ENCODE peak calls at places on chromosomes 12 and 14, in nine cellular contexts. One of them, this sample, is unnamed.

GRCh38 chr12:78146365-78146772 is 315.7 kb downstream of the NAV3 start:
- DNase-seq in stomach: no peak
- DNase-seq in body of pancreas: no peak
- DNase-seq in activated CD8-positive, alpha-beta memory T cell treated with anti-CD3 and anti-CD28 coated beads for 24 hours: no peak
- DNase-seq in activated CD4-positive, alpha-beta T cell treated with anti-CD3 and anti-CD28 coated beads for 24 hours: no peak
- DNase-seq in effector memory CD8-positive, alpha-beta T cell: no peak
- DNase-seq in HEK293T: peak
- DNase-seq in pancreas: no peak
- DNase-seq in stimulated activated CD8-positive, alpha-beta memory T cell treated with anti-CD3 and anti-CD28 coated beads, Interleukin-7, amount 100 ng/mL, for 24 hours: no peak
- DNase-seq in this sample: no peak

GRCh38 chr12:13205809-13206559 is 9.5 kb downstream of the EMP1 start:
- DNase-seq in stomach: no peak
- DNase-seq in body of pancreas: no peak
- DNase-seq in activated CD8-positive, alpha-beta memory T cell treated with anti-CD3 and anti-CD28 coated beads for 24 hours: no peak
- DNase-seq in activated CD4-positive, alpha-beta T cell treated with anti-CD3 and anti-CD28 coated beads for 24 hours: no peak
- DNase-seq in effector memory CD8-positive, alpha-beta T cell: no peak
- DNase-seq in HEK293T: no peak
- DNase-seq in pancreas: no peak
- DNase-seq in stimulated activated CD8-positive, alpha-beta memory T cell treated with anti-CD3 and anti-CD28 coated beads, Interleukin-7, amount 100 ng/mL, for 24 hours: no peak
- DNase-seq in this sample: no peak

GRCh38 chr12:6069452-6070093 is 54.9 kb downstream of the VWF start:
- DNase-seq in stomach: no peak
- DNase-seq in body of pancreas: peak
- DNase-seq in activated CD8-positive, alpha-beta memory T cell treated with anti-CD3 and anti-CD28 coated beads for 24 hours: peak
- DNase-seq in activated CD4-positive, alpha-beta T cell treated with anti-CD3 and anti-CD28 coated beads for 24 hours: no peak
- DNase-seq in effector memory CD8-positive, alpha-beta T cell: no peak
- DNase-seq in HEK293T: no peak
- DNase-seq in pancreas: no peak
- DNase-seq in stimulated activated CD8-positive, alpha-beta memory T cell treated with anti-CD3 and anti-CD28 coated beads, Interleukin-7, amount 100 ng/mL, for 24 hours: no peak
- DNase-seq in this sample: no peak

GRCh38 chr14:102450206-102451063 is 59.1 kb downstream of the ANKRD9 start:
- DNase-seq in stomach: no peak
- DNase-seq in body of pancreas: no peak
- DNase-seq in activated CD8-positive, alpha-beta memory T cell treated with anti-CD3 and anti-CD28 coated beads for 24 hours: no peak
- DNase-seq in activated CD4-positive, alpha-beta T cell treated with anti-CD3 and anti-CD28 coated beads for 24 hours: no peak
- DNase-seq in effector memory CD8-positive, alpha-beta T cell: no peak
- DNase-seq in HEK293T: no peak
- DNase-seq in pancreas: no peak
- DNase-seq in stimulated activated CD8-positive, alpha-beta memory T cell treated with anti-CD3 and anti-CD28 coated beads, Interleukin-7, amount 100 ng/mL, for 24 hours: no peak
- DNase-seq in this sample: no peak

GRCh38 chr14:51395361-51395849 is 155.4 kb downstream of the TMX1 start:
- DNase-seq in stomach: no peak
- DNase-seq in body of pancreas: peak
- DNase-seq in activated CD8-positive, alpha-beta memory T cell treated with anti-CD3 and anti-CD28 coated beads for 24 hours: no peak
- DNase-seq in activated CD4-positive, alpha-beta T cell treated with anti-CD3 and anti-CD28 coated beads for 24 hours: no peak
- DNase-seq in effector memory CD8-positive, alpha-beta T cell: no peak
- DNase-seq in HEK293T: no peak
- DNase-seq in pancreas: peak
- DNase-seq in stimulated activated CD8-positive, alpha-beta memory T cell treated with anti-CD3 and anti-CD28 coated beads, Interleukin-7, amount 100 ng/mL, for 24 hours: no peak
- DNase-seq in this sample: no peak

GRCh38 chr14:100213587-100213955 is 25.4 kb upstream of the YY1 start:
- DNase-seq in stomach: no peak
- DNase-seq in body of pancreas: no peak
- DNase-seq in activated CD8-positive, alpha-beta memory T cell treated with anti-CD3 and anti-CD28 coated beads for 24 hours: no peak
- DNase-seq in activated CD4-positive, alpha-beta T cell treated with anti-CD3 and anti-CD28 coated beads for 24 hours: no peak
- DNase-seq in effector memory CD8-positive, alpha-beta T cell: no peak
- DNase-seq in HEK293T: no peak
- DNase-seq in pancreas: no peak
- DNase-seq in stimulated activated CD8-positive, alpha-beta memory T cell treated with anti-CD3 and anti-CD28 coated beads, Interleukin-7, amount 100 ng/mL, for 24 hours: no peak
- DNase-seq in this sample: no peak

GRCh38 chr12:102811125-102811737 is 105.8 kb downstream of the PAH start:
- DNase-seq in stomach: no peak
- DNase-seq in body of pancreas: peak
- DNase-seq in activated CD8-positive, alpha-beta memory T cell treated with anti-CD3 and anti-CD28 coated beads for 24 hours: no peak
- DNase-seq in activated CD4-positive, alpha-beta T cell treated with anti-CD3 and anti-CD28 coated beads for 24 hours: no peak
- DNase-seq in effector memory CD8-positive, alpha-beta T cell: no peak
- DNase-seq in HEK293T: peak
- DNase-seq in pancreas: no peak
- DNase-seq in stimulated activated CD8-positive, alpha-beta memory T cell treated with anti-CD3 and anti-CD28 coated beads, Interleukin-7, amount 100 ng/mL, for 24 hours: no peak
- DNase-seq in this sample: no peak

GRCh38 chr12:59164226-59164625 is 243.9 kb upstream of the LRIG3 start:
- DNase-seq in stomach: no peak
- DNase-seq in body of pancreas: no peak
- DNase-seq in activated CD8-positive, alpha-beta memory T cell treated with anti-CD3 and anti-CD28 coated beads for 24 hours: no peak
- DNase-seq in activated CD4-positive, alpha-beta T cell treated with anti-CD3 and anti-CD28 coated beads for 24 hours: no peak
- DNase-seq in effector memory CD8-positive, alpha-beta T cell: no peak
- DNase-seq in HEK293T: no peak
- DNase-seq in pancreas: no peak
- DNase-seq in stimulated activated CD8-positive, alpha-beta memory T cell treated with anti-CD3 and anti-CD28 coated beads, Interleukin-7, amount 100 ng/mL, for 24 hours: no peak
- DNase-seq in this sample: no peak

GRCh38 chr12:68119250-68119649 is 40.3 kb downstream of the IFNG start:
- DNase-seq in stomach: no peak
- DNase-seq in body of pancreas: no peak
- DNase-seq in activated CD8-positive, alpha-beta memory T cell treated with anti-CD3 and anti-CD28 coated beads for 24 hours: no peak
- DNase-seq in activated CD4-positive, alpha-beta T cell treated with anti-CD3 and anti-CD28 coated beads for 24 hours: no peak
- DNase-seq in effector memory CD8-positive, alpha-beta T cell: no peak
- DNase-seq in HEK293T: no peak
- DNase-seq in pancreas: no peak
- DNase-seq in stimulated activated CD8-positive, alpha-beta memory T cell treated with anti-CD3 and anti-CD28 coated beads, Interleukin-7, amount 100 ng/mL, for 24 hours: no peak
- DNase-seq in this sample: no peak

GRCh38 chr12:52228931-52229330 is 4.1 kb upstream of the KRT7 start:
- DNase-seq in stomach: no peak
- DNase-seq in body of pancreas: no peak
- DNase-seq in activated CD8-positive, alpha-beta memory T cell treated with anti-CD3 and anti-CD28 coated beads for 24 hours: no peak
- DNase-seq in activated CD4-positive, alpha-beta T cell treated with anti-CD3 and anti-CD28 coated beads for 24 hours: no peak
- DNase-seq in effector memory CD8-positive, alpha-beta T cell: no peak
- DNase-seq in HEK293T: no peak
- DNase-seq in pancreas: no peak
- DNase-seq in stimulated activated CD8-positive, alpha-beta memory T cell treated with anti-CD3 and anti-CD28 coated beads, Interleukin-7, amount 100 ng/mL, for 24 hours: no peak
- DNase-seq in this sample: no peak

This sample was measured in GM18507.